ENCODE peak calls at places on chromosome 11, in five cellular contexts. One of them, this sample, is unnamed.

GRCh38 chr11:504053-504993 is 2.7 kb downstream of the RNH1 start:
- DNase-seq in fibroblast of lung: peak
- DNase-seq in NCI-H82: no peak
- DNase-seq in left ventricle myocardium superior: peak
- DNase-seq in nucleus accumbens: no peak
- DNase-seq in this sample: no peak

GRCh38 chr11:11580831-11581492 is 40.8 kb downstream of the GALNT18 start:
- DNase-seq in fibroblast of lung: no peak
- DNase-seq in left ventricle myocardium superior: peak
- DNase-seq in NCI-H82: no peak
- DNase-seq in nucleus accumbens: no peak
- DNase-seq in this sample: no peak

GRCh38 chr11:12403122-12403994 is 26.0 kb downstream of the PARVA start:
- DNase-seq in left ventricle myocardium superior: no peak
- DNase-seq in NCI-H82: no peak
- DNase-seq in nucleus accumbens: no peak
- DNase-seq in fibroblast of lung: no peak
- DNase-seq in this sample: no peak

GRCh38 chr11:4643084-4643483 is 698 bp upstream of the OR51E1 start:
- DNase-seq in fibroblast of lung: no peak
- DNase-seq in nucleus accumbens: no peak
- DNase-seq in left ventricle myocardium superior: peak
- DNase-seq in NCI-H82: no peak
- DNase-seq in this sample: no peak

GRCh38 chr11:48019230-48019584 is 38.8 kb downstream of the PTPRJ start:
- DNase-seq in nucleus accumbens: no peak
- DNase-seq in NCI-H82: peak
- DNase-seq in left ventricle myocardium superior: no peak
- DNase-seq in fibroblast of lung: no peak
- DNase-seq in this sample: no peak

GRCh38 chr11:44260081-44260480 is 49.9 kb downstream of the ALX4 start:
- DNase-seq in left ventricle myocardium superior: no peak
- DNase-seq in nucleus accumbens: no peak
- DNase-seq in NCI-H82: no peak
- DNase-seq in fibroblast of lung: no peak
- DNase-seq in this sample: no peak

GRCh38 chr11:92284107-92284506 is 59.5 kb downstream of the FAT3 start:
- DNase-seq in NCI-H82: no peak
- DNase-seq in nucleus accumbens: no peak
- DNase-seq in left ventricle myocardium superior: no peak
- DNase-seq in fibroblast of lung: no peak
- DNase-seq in this sample: no peak

GRCh38 chr11:117663389-117663788 is 133.6 kb downstream of the DSCAML1 start:
- DNase-seq in left ventricle myocardium superior: no peak
- DNase-seq in NCI-H82: peak
- DNase-seq in nucleus accumbens: no peak
- DNase-seq in fibroblast of lung: no peak
- DNase-seq in this sample: no peak

GRCh38 chr11:8839306-8839956 is 71.6 kb upstream of the AKIP1 start:
- DNase-seq in left ventricle myocardium superior: no peak
- DNase-seq in nucleus accumbens: no peak
- DNase-seq in NCI-H82: peak
- DNase-seq in fibroblast of lung: no peak
- DNase-seq in this sample: no peak

GRCh38 chr11:62665630-62666258 is 632 bp downstream of the CSKMT start:
- DNase-seq in fibroblast of lung: peak
- DNase-seq in NCI-H82: peak
- DNase-seq in left ventricle myocardium superior: peak
- DNase-seq in nucleus accumbens: no peak
- DNase-seq in this sample: peak

GRCh38 chr11:123178166-123178565 is 16.9 kb downstream of the CLMP start:
- DNase-seq in fibroblast of lung: no peak
- DNase-seq in NCI-H82: no peak
- DNase-seq in nucleus accumbens: no peak
- DNase-seq in left ventricle myocardium superior: no peak
- DNase-seq in this sample: no peak

GRCh38 chr11:86172894-86173293 is 71.7 kb upstream of the EED start:
- DNase-seq in left ventricle myocardium superior: no peak
- DNase-seq in nucleus accumbens: no peak
- DNase-seq in NCI-H82: peak
- DNase-seq in fibroblast of lung: no peak
- DNase-seq in this sample: no peak

GRCh38 chr11:134754196-134754822 is 342.3 kb upstream of the B3GAT1 start:
- DNase-seq in left ventricle myocardium superior: no peak
- DNase-seq in nucleus accumbens: no peak
- DNase-seq in fibroblast of lung: no peak
- DNase-seq in NCI-H82: no peak
- DNase-seq in this sample: no peak

GRCh38 chr11:96338910-96339703 is 3.9 kb downstream of the MAML2 start:
- DNase-seq in left ventricle myocardium superior: peak
- DNase-seq in nucleus accumbens: no peak
- DNase-seq in fibroblast of lung: peak
- DNase-seq in NCI-H82: peak
- DNase-seq in this sample: peak

GRCh38 chr11:61337706-61338268 is 4.8 kb downstream of the TKFC start:
- DNase-seq in NCI-H82: no peak
- DNase-seq in fibroblast of lung: no peak
- DNase-seq in nucleus accumbens: no peak
- DNase-seq in left ventricle myocardium superior: no peak
- DNase-seq in this sample: no peak

GRCh38 chr11:58530236-58530635 is 22.3 kb upstream of the OR5B21 start:
- DNase-seq in NCI-H82: no peak
- DNase-seq in fibroblast of lung: no peak
- DNase-seq in left ventricle myocardium superior: no peak
- DNase-seq in nucleus accumbens: no peak
- DNase-seq in this sample: no peak

GRCh38 chr11:59556883-59557205 is 45.5 kb downstream of the OR4D9 start:
- DNase-seq in nucleus accumbens: no peak
- DNase-seq in left ventricle myocardium superior: no peak
- DNase-seq in fibroblast of lung: no peak
- DNase-seq in NCI-H82: peak
- DNase-seq in this sample: peak

GRCh38 chr11:61752117-61752924 is at the start of gene MYRF:
- DNase-seq in nucleus accumbens: no peak
- DNase-seq in NCI-H82: peak
- DNase-seq in fibroblast of lung: no peak
- DNase-seq in left ventricle myocardium superior: peak
- DNase-seq in this sample: peak

GRCh38 chr11:75041263-75041662 is 52.5 kb downstream of the NEU3 start:
- DNase-seq in fibroblast of lung: no peak
- DNase-seq in nucleus accumbens: no peak
- DNase-seq in NCI-H82: no peak
- DNase-seq in left ventricle myocardium superior: no peak
- DNase-seq in this sample: no peak

GRCh38 chr11:34516247-34517040 is 2.9 kb upstream of the ELF5 start:
- DNase-seq in fibroblast of lung: no peak
- DNase-seq in nucleus accumbens: no peak
- DNase-seq in left ventricle myocardium superior: no peak
- DNase-seq in NCI-H82: no peak
- DNase-seq in this sample: no peak